ENCODE peak calls at places on chromosomes 13 and 19, in six cellular contexts. R is sigmoid colon, C is tibial nerve, G is cardiac muscle cell, V is transverse colon, A is HCT116. N is an unnamed sample.
A peak's percentile ranks its signal among the peaks of the same experiment; 100 is the strongest.

GRCh38 chr13:59422646-59423045 is 741.1 kb downstream of the DIAPH3 start:
- DNase-seq in R (no peak), A (no peak), V (no peak), G (no peak), C (no peak), N (no peak)

GRCh38 chr19:45800009-45800553 is 7.4 kb upstream of the DMWD start:
- DNase-seq in A (no peak), V (no peak), G (peak; percentile 48), C (no peak), R (no peak), N (no peak)

GRCh38 chr13:42615691-42616090 is 41.7 kb downstream of the TNFSF11 start:
- DNase-seq in V (no peak), A (no peak), C (no peak), R (no peak), G (no peak), N (no peak)

GRCh38 chr13:49302817-49303216 is 55.1 kb downstream of the CDADC1 start:
- DNase-seq in C (no peak), R (no peak), A (no peak), V (no peak), G (no peak), N (no peak)

GRCh38 chr13:33227927-33228644 is 57.5 kb downstream of the STARD13 start:
- DNase-seq in A (no peak), C (no peak), V (no peak), G (no peak), R (no peak), N (no peak)

GRCh38 chr13:35160921-35161320 is 218.9 kb downstream of the NBEA start:
- DNase-seq in A (no peak), V (no peak), G (no peak), R (no peak), C (no peak), N (no peak)

GRCh38 chr13:102091231-102091630 is 310.6 kb downstream of the FGF14 start:
- DNase-seq in V (no peak), A (peak; percentile 4), R (no peak), G (no peak), C (no peak), N (no peak)

GRCh38 chr19:46580247-46580646 is 20.9 kb upstream of the CALM3 start:
- DNase-seq in V (no peak), C (no peak), R (no peak), G (no peak), A (no peak), N (no peak)

GRCh38 chr19:10118960-10119359 is 739 bp downstream of the EIF3G start:
- DNase-seq in A (no peak), C (no peak), V (no peak), G (no peak), R (no peak), N (no peak)

GRCh38 chr19:38922482-38922881 is 8.1 kb downstream of the SARS2 start:
- DNase-seq in V (no peak), C (no peak), G (no peak), R (no peak), A (no peak), N (no peak)

GRCh38 chr13:101915333-101915732 is 462.9 kb downstream of the ITGBL1 start:
- DNase-seq in V (no peak), A (no peak), C (no peak), G (no peak), R (no peak), N (no peak)

GRCh38 chr19:40650749-40651305 is 39.6 kb downstream of the NUMBL start:
- DNase-seq in A (no peak), V (no peak), C (no peak), R (peak; percentile 86), G (peak; percentile 90), N (no peak)

GRCh38 chr13:44429311-44429710 is 55.7 kb downstream of the SERP2 start:
- DNase-seq in C (no peak), R (no peak), A (no peak), G (no peak), V (no peak), N (no peak)

GRCh38 chr19:17112700-17113099 is 37.1 kb downstream of the MYO9B start:
- DNase-seq in G (no peak), R (no peak), V (no peak), C (no peak), A (no peak), N (no peak)

GRCh38 chr19:17111766-17112165 is 36.2 kb downstream of the MYO9B start:
- DNase-seq in A (no peak), G (no peak), R (no peak), C (no peak), V (no peak), N (no peak)

GRCh38 chr19:17112271-17112670 is 36.7 kb downstream of the MYO9B start:
- DNase-seq in C (no peak), V (no peak), R (no peak), G (no peak), A (no peak), N (no peak)

GRCh38 chr19:17114414-17114831 is 38.8 kb downstream of the MYO9B start:
- DNase-seq in G (no peak), V (no peak), R (no peak), C (no peak), A (no peak), N (no peak)

GRCh38 chr19:17113127-17113785 is 37.7 kb downstream of the MYO9B start:
- DNase-seq in C (no peak), V (no peak), G (no peak), A (no peak), R (no peak), N (no peak)
- H3K27ac ChIP-seq in C (peak overlapping the region; percentile 12), V (peak overlapping the region; percentile 57), G (no peak overlapping the region), A (no peak overlapping the region), R (peak overlapping the region; percentile 3), N (no peak overlapping the region)

DNA sequence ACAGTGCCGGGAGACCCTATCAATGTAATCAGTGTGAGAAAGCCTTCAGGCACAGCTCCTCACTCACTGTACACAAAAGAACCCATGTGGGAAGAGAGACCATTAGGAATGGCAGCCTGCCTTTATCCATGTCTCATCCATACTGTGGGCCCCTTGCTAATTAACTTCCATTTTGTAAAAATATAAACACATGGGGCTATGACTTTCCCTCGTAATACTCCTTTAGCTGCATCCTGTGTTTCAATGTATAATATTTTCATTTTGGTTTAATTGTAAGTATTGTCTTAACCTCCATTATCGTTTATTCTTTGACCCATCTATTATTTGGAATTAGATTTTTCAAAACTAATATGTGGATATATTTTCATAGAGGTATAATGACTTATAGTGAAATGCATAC is 29.3 kb downstream of the ZNF333 start:
- DNase-seq in C (no peak), R (no peak), G (no peak), A (no peak), V (no peak), N (no peak)
- H3K9me3 ChIP-seq in C (peaks cover 100% of the 10 kb centered on the region), R (peaks cover 54% of the 10 kb centered on the region), G (peaks cover 13% of the 10 kb centered on the region), A (peaks cover 35% of the 10 kb centered on the region), V (peaks cover 68% of the 10 kb centered on the region), N (peaks cover 93% of the 10 kb centered on the region)

GRCh38 chr13:111656439-111656838 is 336.0 kb downstream of the TEX29 start:
- DNase-seq in C (no peak), G (no peak), A (no peak), R (no peak), V (no peak), N (no peak)

GRCh38 chr13:111657013-111657412 is 336.6 kb downstream of the TEX29 start:
- DNase-seq in A (no peak), C (no peak), V (no peak), G (no peak), R (no peak), N (no peak)

GRCh38 chr13:111659842-111660241 is 339.4 kb downstream of the TEX29 start:
- DNase-seq in G (no peak), A (no peak), C (no peak), R (no peak), V (no peak), N (no peak)

GRCh38 chr13:111659236-111659635 is 338.8 kb downstream of the TEX29 start:
- DNase-seq in A (no peak), V (no peak), C (no peak), R (no peak), G (no peak), N (no peak)

GRCh38 chr13:111658150-111659100 is 338.0 kb downstream of the TEX29 start:
- DNase-seq in R (no peak), A (no peak), C (no peak), G (no peak), V (no peak), N (no peak)
- H3K27ac ChIP-seq in R (no peak overlapping the region), A (no peak overlapping the region), C (no peak overlapping the region), G (no peak overlapping the region), V (no peak overlapping the region), N (no peak overlapping the region)

DNA sequence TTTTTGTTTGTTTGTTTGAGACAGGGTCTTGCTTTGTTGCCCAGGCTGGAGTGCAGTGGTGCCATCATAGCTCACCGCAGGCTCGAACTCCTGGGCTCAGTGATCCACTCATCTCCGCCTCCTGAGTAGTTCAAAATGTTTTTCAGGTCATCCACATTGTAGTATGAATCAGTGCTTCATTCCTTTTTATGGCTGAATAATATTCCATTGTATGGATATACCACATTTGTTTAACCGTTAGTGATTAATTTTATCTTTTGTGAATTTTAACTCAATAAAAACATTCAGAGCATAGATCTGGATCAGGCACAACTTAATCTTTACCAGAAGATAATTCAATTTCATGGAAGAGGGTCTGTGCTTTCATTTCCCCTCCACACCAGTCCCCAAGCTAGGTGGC is 47.7 kb downstream of the VAV1 start:
- DNase-seq in V (no peak), R (no peak), G (no peak), C (no peak), A (no peak), N (no peak)
- H3K9me3 ChIP-seq in V (no peaks in the 10 kb centered on the region), R (no peaks in the 10 kb centered on the region), G (no peaks in the 10 kb centered on the region), C (peaks cover 35% of the 10 kb centered on the region), A (no peaks in the 10 kb centered on the region), N (no peaks in the 10 kb centered on the region)

GRCh38 chr19:3683866-3684816 is 16.1 kb downstream of the PIP5K1C start:
- DNase-seq in G (peak; percentile 61), R (no peak), A (no peak), C (no peak), V (no peak), N (no peak)

GRCh38 chr19:3682286-3682685 is 18.0 kb downstream of the PIP5K1C start:
- DNase-seq in V (no peak), C (no peak), G (no peak), A (no peak), R (no peak), N (no peak)

GRCh38 chr19:3682741-3683404 is 17.4 kb downstream of the PIP5K1C start:
- DNase-seq in G (peak; percentile 84), A (no peak), C (no peak), V (no peak), R (no peak), N (no peak)

GRCh38 chr19:3684817-3685410 is 15.4 kb downstream of the PIP5K1C start:
- DNase-seq in C (no peak), R (no peak), V (no peak), G (no peak), A (no peak), N (no peak)

DNA sequence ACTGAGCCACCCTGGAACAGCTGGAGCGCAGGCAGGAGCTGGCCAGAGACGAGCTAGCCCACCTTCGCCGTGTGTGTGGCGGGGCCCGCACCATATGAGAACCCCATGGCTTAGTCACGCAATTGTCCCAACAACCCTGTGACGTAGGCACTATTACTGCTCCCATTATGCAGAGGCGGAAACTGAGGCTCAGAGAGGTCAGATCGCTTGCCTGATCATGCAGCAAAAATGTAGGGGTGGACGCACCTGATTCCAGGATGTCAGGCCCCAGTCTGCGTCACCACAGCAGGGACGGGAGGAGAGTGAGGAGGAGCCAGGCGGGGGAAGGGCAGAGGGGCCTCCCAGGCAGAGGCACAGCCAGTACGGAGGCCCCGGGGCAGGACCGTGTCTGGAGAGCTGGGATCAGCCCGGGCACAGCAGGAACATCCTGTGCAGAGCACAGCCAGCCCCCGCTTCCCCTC is 16.8 kb downstream of the PIP5K1C start:
- DNase-seq in A (no peak), C (no peak), G (peak; percentile 76), V (no peak), R (no peak), N (no peak)
- H3K27ac ChIP-seq in A (no peak overlapping the region), C (no peak overlapping the region), G (no peak overlapping the region), V (peak overlapping the region; percentile 43), R (peak overlapping the region; percentile 85), N (no peak overlapping the region)

N was measured in naive thymus-derived CD4-positive, alpha-beta T cell.